ENCODE peak calls at places on chromosomes 11 and 22, in nine cellular contexts. P is dermis microvascular lymphatic vessel endothelial cell; O is AG04450; A is dorsolateral prefrontal cortex; Q is ACHN; E is IMR-90; G is CD4-positive, alpha-beta T cell; K is HT1080; T is NCI-H446. R is an unnamed sample.

GRCh38 chr11:3178349-3178748 is 13.2 kb upstream of the OSBPL5 start:
- DNase-seq in P (no peak), O (no peak), A (no peak), Q (no peak), E (no peak), G (no peak), K (no peak), T (no peak), R (no peak)

GRCh38 chr11:46271875-46272815 is 5.3 kb upstream of the CREB3L1 start:
- DNase-seq in P (no peak), O (no peak), A (no peak), Q (no peak), E (no peak), G (no peak), K (no peak), T (no peak), R (no peak)

GRCh38 chr11:64694026-64694755 is 28.8 kb downstream of the NRXN2 start:
- DNase-seq in P (no peak), O (no peak), A (no peak), Q (no peak), E (no peak), G (no peak), K (no peak), T (no peak), R (no peak)

GRCh38 chr11:103338621-103339484 is 229.6 kb downstream of the DYNC2H1 start:
- DNase-seq in P (no peak), O (no peak), A (no peak), Q (peak; percentile 5), E (peak; percentile 66), G (no peak), K (peak; percentile 24), T (no peak), R (no peak)

GRCh38 chr22:46487318-46487717 is 50.1 kb downstream of the CELSR1 start:
- DNase-seq in P (no peak), O (no peak), A (no peak), Q (no peak), E (no peak), G (no peak), K (no peak), T (no peak), R (no peak)

GRCh38 chr11:11946878-11947277 is 61.5 kb downstream of the DKK3 start:
- DNase-seq in P (no peak), O (no peak), A (no peak), Q (no peak), E (no peak), G (no peak), K (no peak), T (no peak), R (no peak)

GRCh38 chr11:48043111-48043997 is 63.0 kb downstream of the PTPRJ start:
- DNase-seq in P (no peak), O (no peak), A (no peak), Q (no peak), E (no peak), G (peak; percentile 7), K (no peak), T (no peak), R (no peak)

GRCh38 chr22:28736296-28737155 is 5.1 kb downstream of the CHEK2 start:
- DNase-seq in P (no peak), O (no peak), A (no peak), Q (no peak), E (no peak), G (no peak), K (no peak), T (no peak), R (no peak)

GRCh38 chr11:65524747-65525658 is at the start of gene SCYL1:
- DNase-seq in P (no peak), O (no peak), A (peak; percentile 86), Q (peak; percentile 47), E (peak; percentile 79), G (peak; percentile 86), K (no peak), T (peak; percentile 84), R (peak; percentile 41)

GRCh38 chr11:108025387-108026080 is 16.8 kb downstream of the CUL5 start:
- DNase-seq in P (peak; percentile 74), O (no peak), A (no peak), Q (no peak), E (peak; percentile 52), G (no peak), K (no peak), T (no peak), R (no peak)

GRCh38 chr11:78788533-78788932 is 213.9 kb upstream of the NARS2 start:
- DNase-seq in P (no peak), O (no peak), A (no peak), Q (no peak), E (no peak), G (no peak), K (no peak), T (no peak), R (no peak)

GRCh38 chr11:73157141-73158010 is 15.3 kb upstream of the FCHSD2 start:
- DNase-seq in P (no peak), O (peak; percentile 61), A (no peak), Q (no peak), E (peak; percentile 81), G (no peak), K (peak; percentile 36), T (no peak), R (peak; percentile 83)

R was measured in HS-27A.